ENCODE peak calls at places on chromosomes 7 and 10, in five cellular contexts. E, U, N, C and M are unnamed samples.

GRCh38 chr7:140016540-140016939 is 46.2 kb downstream of the PARP12 start:
- DNase-seq in E (no peak), N (no peak), C (no peak), U (no peak), M (no peak)

GRCh38 chr10:29646960-29647431 is 12.2 kb upstream of the SVIL start:
- DNase-seq in C (no peak), U (no peak), N (no peak), E (no peak), M (no peak)

GRCh38 chr10:69439813-69440506 is 11.3 kb upstream of the TSPAN15 start:
- DNase-seq in N (peak; percentile 43), U (no peak), C (no peak), E (peak; percentile 67), M (peak; percentile 82)

GRCh38 chr10:57627642-57628178 is 640.0 kb downstream of the IPMK start:
- DNase-seq in E (no peak), U (no peak), N (no peak), C (no peak), M (peak; percentile 2)

GRCh38 chr7:92790987-92791386 is 45.4 kb downstream of the CDK6 start:
- DNase-seq in U (no peak), C (no peak), N (no peak), E (no peak), M (no peak)

GRCh38 chr7:31408120-31408729 is 67.7 kb upstream of the NEUROD6 start:
- DNase-seq in E (no peak), U (no peak), N (no peak), C (no peak), M (peak; percentile 47)

GRCh38 chr7:17307558-17307957 is 9.1 kb downstream of the AHR start:
- DNase-seq in N (no peak), C (no peak), E (no peak), U (no peak), M (no peak)

GRCh38 chr10:131043039-131043691 is 268.4 kb downstream of the TCERG1L start:
- DNase-seq in C (no peak), N (no peak), E (no peak), U (no peak), M (peak; percentile 11)

GRCh38 chr7:104230606-104231005 is 22.8 kb upstream of the ORC5 start:
- DNase-seq in C (no peak), U (peak; percentile 98), E (no peak), N (peak; percentile 96), M (peak; percentile 77)

GRCh38 chr10:89235073-89235798 is 16.3 kb downstream of the LIPA start:
- DNase-seq in N (no peak), E (no peak), U (no peak), C (peak; percentile 39), M (no peak)

GRCh38 chr10:59079386-59080226 is 96.8 kb upstream of the PHYHIPL start:
- DNase-seq in N (no peak), C (no peak), U (no peak), E (no peak), M (peak; percentile 40)

GRCh38 chr10:47047577-47048532 is 136.6 kb downstream of the PTPN20 start:
- DNase-seq in N (peak; percentile 78), C (peak; percentile 70), E (no peak), U (peak; percentile 33), M (peak; percentile 19)

GRCh38 chr7:139602143-139602722 is 78.7 kb downstream of the CLEC2L start:
- DNase-seq in N (peak; percentile 56), C (peak; percentile 43), U (peak; percentile 55), E (peak; percentile 30), M (peak; percentile 68)

GRCh38 chr7:100604078-100604975 is 2.2 kb downstream of the PCOLCE start:
- DNase-seq in E (peak; percentile 39), C (peak; percentile 84), U (peak; percentile 25), N (peak; percentile 82), M (peak; percentile 75)

GRCh38 chr7:135170223-135170997 is at the start of gene CYREN:
- DNase-seq in E (peak; percentile 91), U (peak; percentile 85), C (peak; percentile 95), N (peak; percentile 97), M (peak; percentile 97)

GRCh38 chr7:132613737-132614136 is 37.5 kb upstream of the PLXNA4 start:
- DNase-seq in E (no peak), U (no peak), N (no peak), C (no peak), M (no peak)

GRCh38 chr10:6089334-6090219 is 743 bp downstream of the RBM17 start:
- DNase-seq in U (no peak), C (no peak), N (peak; percentile 37), E (peak; percentile 5), M (peak; percentile 18)

GRCh38 chr10:28661035-28661434 is 16.3 kb upstream of the BAMBI start:
- DNase-seq in C (no peak), N (no peak), E (no peak), U (no peak), M (no peak)

GRCh38 chr7:146652176-146652575 is 535.6 kb downstream of the CNTNAP2 start:
- DNase-seq in E (no peak), U (no peak), C (no peak), N (no peak), M (no peak)

GRCh38 chr10:77310288-77310687 is 327.3 kb downstream of the KCNMA1 start:
- DNase-seq in N (no peak), C (no peak), U (no peak), E (no peak), M (no peak)

GRCh38 chr10:124670849-124671248 is 73.3 kb downstream of the FAM53B start:
- DNase-seq in C (no peak), N (no peak), U (peak; percentile 5), E (no peak), M (no peak)

GRCh38 chr7:157831901-157832810 is 495.4 kb downstream of the DNAJB6 start:
- DNase-seq in E (no peak), U (no peak), N (no peak), C (no peak), M (no peak)

GRCh38 chr7:12638851-12639467 is 48.5 kb upstream of the ARL4A start:
- DNase-seq in E (peak; percentile 21), N (peak; percentile 64), C (peak; percentile 10), U (peak; percentile 58), M (peak; percentile 71)

GRCh38 chr7:36600869-36601530 is 123.3 kb downstream of the AOAH start:
- DNase-seq in N (peak; percentile 50), E (no peak), U (no peak), C (no peak), M (peak; percentile 82)

GRCh38 chr10:74813860-74814259 is 12.5 kb upstream of the KAT6B start:
- DNase-seq in N (no peak), E (no peak), C (no peak), U (no peak), M (no peak)

GRCh38 chr10:72162978-72163377 is 52.8 kb upstream of the ANAPC16 start:
- DNase-seq in N (no peak), C (no peak), E (peak; percentile 16), U (no peak), M (no peak)

GRCh38 chr7:79434867-79435266 is 18.6 kb downstream of the MAGI2 start:
- DNase-seq in N (no peak), E (no peak), U (no peak), C (no peak), M (no peak)

GRCh38 chr10:89312973-89313372 is 11.1 kb downstream of the IFIT2 start:
- DNase-seq in E (no peak), U (no peak), C (no peak), N (no peak), M (no peak)

GRCh38 chr7:75559355-75559986 is 67.4 kb downstream of the SPDYE5 start:
- DNase-seq in N (peak; percentile 55), E (no peak), U (no peak), C (peak; percentile 36), M (no peak)

GRCh38 chr7:51471199-51472016 is 154.8 kb upstream of the COBL start:
- DNase-seq in E (no peak), U (no peak), N (no peak), C (peak; percentile 22), M (peak; percentile 90)

GRCh38 chr7:26291699-26292538 is at the start of gene SNX10:
- DNase-seq in E (peak; percentile 58), U (peak; percentile 50), N (peak; percentile 79), C (peak; percentile 52), M (peak; percentile 93)

GRCh38 chr7:343227-343822 is 53.4 kb downstream of the FOXL3 start:
- DNase-seq in E (no peak), C (no peak), U (no peak), N (no peak), M (no peak)

GRCh38 chr10:98391065-98391464 is 23.9 kb downstream of the PYROXD2 start:
- DNase-seq in U (no peak), C (no peak), E (no peak), N (no peak), M (no peak)

GRCh38 chr10:126221874-126222273 is 166.4 kb downstream of the ADAM12 start:
- DNase-seq in C (no peak), E (no peak), U (no peak), N (no peak), M (no peak)

GRCh38 chr10:119680050-119680449 is 28.9 kb downstream of the BAG3 start:
- DNase-seq in C (no peak), E (no peak), U (no peak), N (no peak), M (no peak)

GRCh38 chr10:94193466-94193924 is 169.2 kb downstream of the NOC3L start:
- DNase-seq in E (no peak), U (no peak), N (no peak), C (no peak), M (no peak)

GRCh38 chr10:131760416-131761166 is 140.2 kb upstream of the PPP2R2D start:
- DNase-seq in C (no peak), U (no peak), E (no peak), N (no peak), M (no peak)